ENCODE peak calls at places on chromosomes 5 and 9, in five cellular contexts. R is AG04449, A is choroid plexus epithelial cell, X is ovary, M is OCI-LY7. E is an unnamed sample.

GRCh38 chr5:73792687-73793320 is 166.8 kb downstream of the ARHGEF28 start:
- DNase-seq in R (no peak), A (peak), X (peak), M (peak), E (peak)

GRCh38 chr5:1882337-1883119 is at the start of gene IRX4:
- DNase-seq in R (no peak), A (no peak), X (no peak), M (no peak), E (no peak)

GRCh38 chr9:69325409-69326212 is 596 bp downstream of the ENTREP1 start:
- DNase-seq in R (no peak), A (no peak), X (peak), M (no peak), E (no peak)

GRCh38 chr5:108437425-108437824 is 55.5 kb upstream of the FBXL17 start:
- DNase-seq in R (no peak), A (no peak), X (no peak), M (no peak), E (no peak)

GRCh38 chr9:81395301-81396054 is 293.9 kb downstream of the TLE1 start:
- DNase-seq in R (no peak), A (peak), X (no peak), M (no peak), E (no peak)

GRCh38 chr9:114613087-114613486 is 2.0 kb downstream of the TMEM268 start:
- DNase-seq in R (no peak), A (no peak), X (no peak), M (peak), E (no peak)

GRCh38 chr5:6829150-6829784 is 116.0 kb downstream of the TENT4A start:
- DNase-seq in R (peak), A (no peak), X (no peak), M (no peak), E (no peak)

GRCh38 chr9:70531286-70531685 is 116.8 kb upstream of the KLF9 start:
- DNase-seq in R (no peak), A (no peak), X (no peak), M (no peak), E (no peak)

GRCh38 chr9:124017064-124017928 is 5.7 kb downstream of the LHX2 start:
- DNase-seq in R (no peak), A (no peak), X (no peak), M (no peak), E (no peak)

GRCh38 chr9:130371196-130371966 is 73.4 kb upstream of the ASS1 start:
- DNase-seq in R (no peak), A (peak), X (no peak), M (no peak), E (no peak)

GRCh38 chr5:97044057-97044456 is 98.4 kb downstream of the LIX1 start:
- DNase-seq in R (no peak), A (peak), X (no peak), M (no peak), E (peak)
- TF ChIP-seq CTCF in R (peak), A (peak), X (no peak), M (peak), E (no peak)

DNA sequence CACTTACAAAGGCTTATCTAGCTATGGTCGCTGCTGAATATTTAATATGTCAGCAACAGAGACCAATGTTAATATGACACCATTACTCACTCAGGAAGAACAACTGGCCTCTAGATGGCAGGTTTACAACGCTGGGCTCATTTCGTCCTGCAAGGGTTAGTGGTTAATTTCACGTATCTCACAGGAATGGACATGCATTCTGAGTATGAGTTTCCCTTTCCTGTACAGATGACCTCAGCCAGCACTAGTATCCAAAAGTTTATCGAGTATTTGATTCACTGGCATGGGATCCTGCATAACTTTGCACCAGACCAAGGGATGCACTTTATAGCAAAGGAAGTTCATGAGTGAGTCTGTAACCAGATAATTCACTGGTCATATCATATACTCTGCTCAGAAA is 8.7 kb upstream of the TRPC7 start:
- DNase-seq in R (no peak), A (peak), X (no peak), M (peak), E (no peak)
- TF ChIP-seq CTCF in R (peak), A (peak), X (no peak), M (peak), E (no peak)

DNA sequence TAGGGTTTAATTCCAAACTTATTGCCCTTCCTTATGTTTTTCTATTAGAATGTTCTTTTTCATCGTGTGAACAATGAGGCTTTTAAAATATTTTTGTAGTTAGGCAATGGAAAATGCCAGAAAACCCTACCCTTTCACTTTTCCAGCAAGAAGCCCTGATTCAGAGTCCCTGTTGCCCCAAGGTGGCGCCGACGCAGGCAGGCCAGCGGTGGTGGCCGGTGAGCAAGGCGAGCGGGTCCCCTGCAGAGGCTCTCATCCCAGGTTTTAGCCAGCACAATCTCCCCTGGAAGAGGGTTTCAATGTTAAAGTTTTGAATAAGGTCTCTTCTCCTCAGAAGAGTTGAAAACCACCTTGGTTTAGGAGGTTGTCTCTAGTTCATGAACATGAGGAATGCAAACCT is 40.8 kb upstream of the CKMT2 start:
- DNase-seq in R (no peak), A (no peak), X (no peak), M (no peak), E (no peak)
- TF ChIP-seq CTCF in R (no peak), A (no peak), X (no peak), M (no peak), E (no peak)

GRCh38 chr9:36906492-36906891 is 127.6 kb downstream of the PAX5 start:
- DNase-seq in R (no peak), A (no peak), X (no peak), M (no peak), E (no peak)

GRCh38 chr9:36902063-36902735 is 131.9 kb downstream of the PAX5 start:
- DNase-seq in R (no peak), A (no peak), X (no peak), M (no peak), E (no peak)

GRCh38 chr9:36902861-36903524 is 131.1 kb downstream of the PAX5 start:
- DNase-seq in R (no peak), A (no peak), X (no peak), M (no peak), E (no peak)

GRCh38 chr9:36903541-36904435 is 130.3 kb downstream of the PAX5 start:
- DNase-seq in R (no peak), A (peak), X (peak), M (no peak), E (no peak)

DNA sequence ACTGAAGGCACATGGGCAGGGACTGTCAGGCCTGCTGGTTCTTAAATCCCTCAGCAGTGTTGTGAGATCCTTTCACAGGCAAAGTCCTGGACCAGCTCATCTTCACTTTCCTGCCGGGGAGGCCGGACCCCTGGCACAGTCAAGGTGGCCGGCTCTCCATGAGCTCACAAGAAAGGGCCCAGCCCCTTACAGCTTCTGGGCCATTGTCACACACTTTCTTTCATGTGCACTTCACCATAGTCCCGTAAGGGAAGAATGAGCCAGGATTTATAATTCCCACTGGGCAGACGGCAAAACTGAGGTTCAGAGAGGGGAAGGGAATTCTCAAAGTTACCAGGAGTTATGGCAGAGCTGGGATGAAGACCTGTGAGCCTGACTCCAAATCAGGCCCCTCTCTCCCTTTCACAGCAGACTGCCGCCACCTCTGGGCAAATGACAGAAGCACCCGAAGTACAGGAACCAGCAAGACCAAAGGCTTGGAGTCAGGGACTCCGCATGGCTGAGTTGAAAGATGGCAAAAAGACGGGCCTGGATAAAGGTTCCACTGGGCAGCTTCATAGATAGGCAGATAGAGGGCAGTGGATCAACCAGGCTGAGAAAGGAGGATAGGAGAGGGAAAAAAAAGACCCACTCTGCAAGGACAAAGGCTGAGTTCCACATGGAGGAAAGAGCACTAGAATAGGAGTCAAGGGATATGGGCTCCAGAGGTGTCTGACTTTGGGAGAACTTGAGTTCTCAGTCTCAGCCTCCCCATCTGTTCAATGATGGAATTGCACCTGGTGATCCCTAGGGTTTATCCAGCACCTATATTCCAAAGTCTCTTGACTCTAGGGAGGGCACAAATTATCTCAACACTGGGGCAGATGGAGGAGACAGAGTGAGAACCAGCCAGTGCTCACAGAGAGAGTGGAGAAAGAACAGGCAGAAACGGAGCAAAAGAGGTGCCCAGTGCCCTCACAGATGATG is 128.7 kb downstream of the PAX5 start:
- DNase-seq in R (no peak), A (no peak), X (no peak), M (no peak), E (no peak)
- TF ChIP-seq CTCF in R (no peak), A (peak), X (no peak), M (peak), E (no peak)

DNA sequence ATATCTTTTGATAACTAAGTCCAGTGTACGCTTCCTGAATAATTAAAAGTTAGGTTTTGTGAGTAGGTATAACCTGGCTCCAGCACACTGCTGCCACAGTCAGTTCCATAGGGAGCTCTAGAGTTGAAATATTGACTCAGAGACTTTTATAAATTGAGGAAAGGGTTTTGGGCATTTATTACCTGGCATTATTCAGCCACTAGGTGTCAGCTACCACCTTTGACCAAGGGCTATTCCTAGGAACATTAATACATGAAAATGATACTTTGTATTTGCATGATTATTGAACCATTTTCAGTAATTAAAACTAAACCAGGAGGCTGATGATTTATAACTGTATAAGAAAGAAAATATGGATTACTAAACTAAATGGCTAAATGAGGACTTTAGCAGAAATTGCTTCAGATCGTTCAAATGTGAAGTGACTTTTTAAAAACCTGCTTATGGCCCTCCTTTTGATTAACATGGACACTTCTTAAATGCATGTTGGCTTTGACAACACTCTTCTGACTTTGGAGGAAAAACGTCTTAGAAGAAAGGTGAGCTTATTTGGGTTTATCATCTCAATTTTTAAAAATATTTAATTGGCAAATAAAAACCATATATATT is 83.0 kb downstream of the SMC2 start:
- DNase-seq in R (no peak), A (peak), X (no peak), M (peak), E (no peak)
- TF ChIP-seq CTCF in R (no peak), A (peak), X (no peak), M (peak), E (peak)

GRCh38 chr9:93945400-93946337 is 9.5 kb downstream of the BARX1 start:
- DNase-seq in R (no peak), A (no peak), X (no peak), M (no peak), E (no peak)

GRCh38 chr9:93946338-93946712 is 8.8 kb downstream of the BARX1 start:
- DNase-seq in R (no peak), A (no peak), X (no peak), M (no peak), E (no peak)

GRCh38 chr9:93941493-93941892 is 13.7 kb downstream of the BARX1 start:
- DNase-seq in R (no peak), A (no peak), X (no peak), M (no peak), E (no peak)

GRCh38 chr9:93942176-93942575 is 13.0 kb downstream of the BARX1 start:
- DNase-seq in R (no peak), A (no peak), X (no peak), M (no peak), E (no peak)

DNA sequence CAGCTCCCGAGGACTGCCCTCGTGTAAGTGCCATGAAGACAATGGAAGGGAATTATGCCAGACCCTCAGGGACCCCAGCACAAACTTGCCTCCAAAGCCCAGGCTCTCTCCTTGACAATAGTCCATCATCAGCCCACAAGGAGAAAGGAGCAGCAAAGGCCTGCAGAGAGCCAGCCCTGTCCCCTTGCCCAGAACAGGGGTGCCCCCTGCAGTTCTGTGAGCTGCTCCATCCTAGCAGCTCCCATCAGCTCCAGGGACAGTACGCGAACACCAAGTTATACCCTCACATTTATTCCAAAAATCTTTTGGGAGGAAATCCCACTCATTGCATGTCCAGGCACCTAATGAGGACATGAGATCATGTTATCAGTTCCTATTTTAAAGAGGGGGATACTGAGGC is 11.1 kb downstream of the BARX1 start:
- DNase-seq in R (no peak), A (no peak), X (no peak), M (no peak), E (no peak)
- TF ChIP-seq CTCF in R (no peak), A (no peak), X (no peak), M (no peak), E (no peak)

GRCh38 chr9:109408759-109409462 is 88.1 kb upstream of the EPB41L4B start:
- DNase-seq in R (no peak), A (no peak), X (no peak), M (no peak), E (no peak)

GRCh38 chr9:109411069-109411761 is 86.9 kb downstream of the PTPN3 start:
- DNase-seq in R (no peak), A (peak), X (no peak), M (no peak), E (no peak)

GRCh38 chr9:109414125-109414785 is 83.9 kb downstream of the PTPN3 start:
- DNase-seq in R (no peak), A (no peak), X (no peak), M (no peak), E (no peak)

GRCh38 chr9:109411818-109412352 is 86.2 kb downstream of the PTPN3 start:
- DNase-seq in R (peak), A (peak), X (no peak), M (peak), E (no peak)

DNA sequence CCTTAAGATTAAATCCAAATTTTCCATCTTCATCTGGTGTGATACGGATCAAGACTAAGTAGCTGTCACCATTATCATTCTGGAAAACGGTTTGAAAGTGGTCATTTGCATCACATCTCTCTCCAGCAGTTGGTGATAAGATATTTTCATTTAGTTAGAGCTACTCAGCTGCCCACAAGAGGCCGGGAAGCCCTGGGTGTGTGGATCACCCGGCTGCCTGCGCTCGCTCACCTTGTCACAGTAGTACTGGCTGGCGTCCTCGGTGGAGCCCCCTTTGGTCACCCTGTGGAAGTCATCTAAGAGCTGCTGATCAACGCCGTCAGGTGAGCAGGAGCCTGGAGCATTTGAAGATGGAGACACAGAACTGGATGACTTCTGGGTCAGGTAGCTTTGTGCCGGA is 88.1 kb downstream of the PTPN3 start:
- DNase-seq in R (no peak), A (no peak), X (no peak), M (no peak), E (no peak)
- TF ChIP-seq CTCF in R (no peak), A (peak), X (no peak), M (peak), E (no peak)

GRCh38 chr5:146049704-146050026 is 55.7 kb downstream of the PLAC8L1 start:
- DNase-seq in R (no peak), A (no peak), X (no peak), M (no peak), E (no peak)
- TF ChIP-seq CTCF in R (no peak), A (no peak), X (no peak), M (peak), E (no peak)

E was measured in sigmoid colon.